ENCODE peak calls at places on chromosomes 3 and 15, in eight cellular contexts. W is Peyer's patch; Y is lower lobe of right lung; F is WERI-Rb-1; N is tibial artery; X is sigmoid colon; Q is CD4-positive, alpha-beta T cell; R is upper lobe of right lung. D is an unnamed sample. For H3K9me3, the result is how much of the 10 kb centered on the place peaks cover.

GRCh38 chr3:101387351-101387750 is 67.0 kb upstream of the IMPG2 start:
- DNase-seq in W (no peak), Y (no peak), F (no peak), N (no peak), X (no peak), Q (no peak), R (no peak), D (no peak)

GRCh38 chr3:135117977-135118376 is 322.9 kb downstream of the EPHB1 start:
- DNase-seq in W (no peak), Y (no peak), F (no peak), N (no peak), X (no peak), Q (no peak), R (no peak), D (no peak)

GRCh38 chr3:105448338-105448982 is 81.8 kb downstream of the ALCAM start:
- DNase-seq in W (no peak), Y (no peak), F (no peak), N (no peak), X (no peak), Q (no peak), R (no peak), D (no peak)

GRCh38 chr3:27228805-27229204 is 140.4 kb downstream of the NEK10 start:
- DNase-seq in W (no peak), Y (no peak), F (peak), N (no peak), X (no peak), Q (no peak), R (no peak), D (no peak)

GRCh38 chr3:168364992-168365391 is 269.3 kb upstream of the GOLIM4 start:
- DNase-seq in W (no peak), Y (no peak), F (no peak), N (no peak), X (no peak), Q (no peak), R (no peak), D (no peak)

GRCh38 chr15:65329991-65330735 is 25.7 kb downstream of the RNU5B-1 start:
- DNase-seq in W (no peak), Y (peak), F (no peak), N (no peak), X (no peak), Q (no peak), R (no peak), D (no peak)

GRCh38 chr3:182682263-182683229 is 110.8 kb upstream of the ATP11B start:
- DNase-seq in W (peak), Y (peak), F (peak), N (no peak), X (no peak), Q (peak), R (peak), D (peak)

GRCh38 chr3:44337253-44337652 is 1.3 kb upstream of the TCAIM start:
- DNase-seq in W (no peak), Y (no peak), F (no peak), N (no peak), X (no peak), Q (no peak), R (no peak), D (no peak)

GRCh38 chr3:185831195-185831594 is 6.4 kb upstream of the IGF2BP2 start:
- DNase-seq in W (no peak), Y (no peak), F (no peak), N (no peak), X (no peak), Q (no peak), R (no peak), D (no peak)

GRCh38 chr3:124878561-124879394 is 8.4 kb downstream of the ITGB5 start:
- DNase-seq in W (peak), Y (no peak), F (no peak), N (peak), X (peak), Q (no peak), R (no peak), D (no peak)

GRCh38 chr3:18778094-18778493 is 353.0 kb upstream of the SATB1 start:
- DNase-seq in W (no peak), Y (no peak), F (no peak), N (no peak), X (no peak), Q (no peak), R (no peak), D (no peak)

GRCh38 chr15:63288778-63289378 is 11.5 kb downstream of the APH1B start:
- DNase-seq in W (no peak), Y (no peak), F (no peak), N (no peak), X (no peak), Q (no peak), R (no peak), D (no peak)

GRCh38 chr3:46369675-46370132 is 1.0 kb upstream of the CCR5 start:
- DNase-seq in W (no peak), Y (no peak), F (no peak), N (no peak), X (no peak), Q (no peak), R (no peak), D (no peak)

GRCh38 chr3:10528046-10528445 is 22.7 kb upstream of the ATP2B2 start:
- DNase-seq in W (peak), Y (no peak), F (no peak), N (no peak), X (peak), Q (no peak), R (peak), D (no peak)

GRCh38 chr3:59559721-59560514 is 510.1 kb upstream of the CFAP20DC start:
- DNase-seq in W (no peak), Y (no peak), F (no peak), N (no peak), X (no peak), Q (no peak), R (no peak), D (no peak)

GRCh38 chr15:84778194-84778593 is 29.8 kb downstream of the ZNF592 start:
- DNase-seq in W (no peak), Y (no peak), F (no peak), N (no peak), X (no peak), Q (no peak), R (peak), D (no peak)

GRCh38 chr15:44038801-44039200 is 156.3 kb downstream of the FRMD5 start:
- DNase-seq in W (no peak), Y (no peak), F (peak), N (no peak), X (no peak), Q (no peak), R (no peak), D (no peak)

GRCh38 chr3:18223591-18224338 is 201.4 kb downstream of the SATB1 start:
- DNase-seq in W (peak), Y (no peak), F (no peak), N (no peak), X (no peak), Q (no peak), R (no peak), D (no peak)

GRCh38 chr3:50321146-50321843 is 1.2 kb downstream of the HYAL2 start:
- DNase-seq in W (peak), Y (peak), F (peak), N (peak), X (peak), Q (peak), R (peak), D (peak)

GRCh38 chr3:112116777-112117186 is 16.3 kb downstream of the GCSAM start:
- DNase-seq in W (no peak), Y (no peak), F (peak), N (no peak), X (no peak), Q (no peak), R (no peak), D (no peak)

GRCh38 chr3:162799910-162800309 is 1303.3 kb downstream of the OTOL1 start:
- DNase-seq in W (no peak), Y (no peak), F (no peak), N (no peak), X (no peak), Q (no peak), R (no peak), D (no peak)

GRCh38 chr3:57816471-57817105 is 60.5 kb downstream of the SLMAP start:
- DNase-seq in W (no peak), Y (no peak), F (no peak), N (no peak), X (no peak), Q (no peak), R (no peak), D (no peak)

GRCh38 chr3:110174908-110175307 is 837.6 kb upstream of the DPPA4 start:
- DNase-seq in W (no peak), Y (no peak), F (no peak), N (no peak), X (no peak), Q (no peak), R (no peak), D (no peak)

GRCh38 chr15:27668471-27669220 is 430.5 kb downstream of the OCA2 start:
- DNase-seq in W (no peak), Y (no peak), F (no peak), N (no peak), X (no peak), Q (no peak), R (no peak), D (no peak)
- H3K9me3 ChIP-seq in W (under half), Y (under half), F (under half), N (under half), X (under half), Q (under half), R (under half), D (under half)

GRCh38 chr15:47364671-47365141 is 352.6 kb upstream of the SEMA6D start:
- DNase-seq in W (no peak), Y (no peak), F (no peak), N (no peak), X (no peak), Q (no peak), R (no peak), D (no peak)
- H3K9me3 ChIP-seq in W (under half), Y (under half), F (under half), N (under half), X (under half), Q (under half), R (under half), D (under half)

GRCh38 chr15:20356444-20357138 is 185.0 kb downstream of the GOLGA6L6 start:
- DNase-seq in W (peak), Y (peak), F (peak), N (peak), X (peak), Q (peak), R (peak), D (peak)
- H3K9me3 ChIP-seq in W (under half), Y (under half), F (under half), N (under half), X (under half), Q (under half), R (under half), D (under half)

GRCh38 chr15:27686971-27687370 is 412.1 kb downstream of the OCA2 start:
- DNase-seq in W (no peak), Y (no peak), F (no peak), N (no peak), X (no peak), Q (no peak), R (no peak), D (no peak)
- H3K9me3 ChIP-seq in W (under half), Y (under half), F (under half), N (under half), X (under half), Q (under half), R (under half), D (under half)

DNA sequence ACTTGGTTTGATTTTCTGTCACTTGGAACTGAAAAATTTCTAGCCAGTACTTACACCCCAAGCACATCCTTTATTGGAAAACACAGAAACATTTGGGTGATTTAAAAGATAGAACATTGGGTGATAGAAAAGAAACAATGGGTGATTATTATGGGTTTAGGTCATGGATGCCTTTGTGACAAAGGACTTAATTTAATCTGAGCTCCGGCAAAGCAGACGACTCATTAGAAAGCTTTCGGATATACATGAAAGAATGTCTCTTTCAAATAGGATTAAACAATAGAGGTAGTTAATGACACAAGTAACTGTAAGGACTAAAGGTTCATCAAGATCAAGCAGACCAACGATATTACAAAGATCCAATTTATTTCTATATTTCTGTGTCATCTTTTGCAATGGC is 37.3 kb upstream of the CNTN4 start:
- DNase-seq in W (no peak), Y (no peak), F (no peak), N (no peak), X (no peak), Q (no peak), R (no peak), D (no peak)
- H3K9me3 ChIP-seq in W (under half), Y (under half), F (under half), N (under half), X (under half), Q (under half), R (under half), D (under half)

DNA sequence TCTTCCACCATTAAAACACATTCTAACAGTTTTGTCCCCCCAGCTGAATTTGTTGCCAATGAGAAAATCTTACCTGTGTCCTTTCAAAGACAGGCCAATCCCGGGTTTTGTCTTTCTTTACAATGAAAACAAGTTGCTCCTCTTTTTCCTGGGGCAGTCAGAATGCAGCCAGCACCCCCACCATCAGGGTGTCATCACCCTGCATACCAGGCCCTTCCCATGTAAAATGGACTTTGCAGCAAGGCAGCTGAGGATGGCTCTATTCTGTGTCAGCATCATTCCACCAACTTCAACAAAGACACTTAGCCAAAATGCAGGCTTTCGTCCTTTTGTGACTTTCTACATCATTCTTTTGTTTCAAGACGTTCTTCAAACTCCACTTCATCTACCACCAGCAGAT is 490.9 kb downstream of the OCA2 start:
- DNase-seq in W (no peak), Y (no peak), F (no peak), N (no peak), X (no peak), Q (no peak), R (no peak), D (no peak)
- H3K9me3 ChIP-seq in W (under half), Y (under half), F (under half), N (under half), X (under half), Q (under half), R (under half), D (under half)

D was measured in T-helper 17 cell.